ENCODE peak calls at places on chromosome 15, in six cellular contexts. One of them, this sample, is unnamed.

GRCh38 chr15:45795487-45796069 is 160.7 kb downstream of the SQOR start:
- DNase-seq in epithelial cell of esophagus: peak
- DNase-seq in Panc1: peak
- DNase-seq in effector CD4-positive, alpha-beta T cell: no peak
- DNase-seq in stimulated activated naive CD8-positive, alpha-beta T cell treated with anti-CD3 and anti-CD28 coated beads, Interleukin-15, Interleukin-2, amounts not matched to agents 100 U/mL and 50 U/mL, for 24 hours: no peak
- DNase-seq in lower leg skin: no peak
- DNase-seq in this sample: peak

GRCh38 chr15:74888716-74889115 is 1.1 kb upstream of the MPI start:
- DNase-seq in effector CD4-positive, alpha-beta T cell: no peak
- DNase-seq in lower leg skin: no peak
- DNase-seq in Panc1: no peak
- DNase-seq in stimulated activated naive CD8-positive, alpha-beta T cell treated with anti-CD3 and anti-CD28 coated beads, Interleukin-15, Interleukin-2, amounts not matched to agents 100 U/mL and 50 U/mL, for 24 hours: no peak
- DNase-seq in epithelial cell of esophagus: no peak
- DNase-seq in this sample: no peak

GRCh38 chr15:28978661-28979060 is 92.9 kb downstream of the APBA2 start:
- DNase-seq in epithelial cell of esophagus: no peak
- DNase-seq in lower leg skin: no peak
- DNase-seq in effector CD4-positive, alpha-beta T cell: no peak
- DNase-seq in stimulated activated naive CD8-positive, alpha-beta T cell treated with anti-CD3 and anti-CD28 coated beads, Interleukin-15, Interleukin-2, amounts not matched to agents 100 U/mL and 50 U/mL, for 24 hours: no peak
- DNase-seq in Panc1: no peak
- DNase-seq in this sample: no peak

GRCh38 chr15:70510433-70510832 is 252.9 kb downstream of the UACA start:
- DNase-seq in effector CD4-positive, alpha-beta T cell: no peak
- DNase-seq in Panc1: no peak
- DNase-seq in stimulated activated naive CD8-positive, alpha-beta T cell treated with anti-CD3 and anti-CD28 coated beads, Interleukin-15, Interleukin-2, amounts not matched to agents 100 U/mL and 50 U/mL, for 24 hours: no peak
- DNase-seq in epithelial cell of esophagus: no peak
- DNase-seq in lower leg skin: no peak
- DNase-seq in this sample: no peak

GRCh38 chr15:98917417-98917816 is 90.2 kb downstream of the PGPEP1L start:
- DNase-seq in epithelial cell of esophagus: no peak
- DNase-seq in Panc1: no peak
- DNase-seq in stimulated activated naive CD8-positive, alpha-beta T cell treated with anti-CD3 and anti-CD28 coated beads, Interleukin-15, Interleukin-2, amounts not matched to agents 100 U/mL and 50 U/mL, for 24 hours: no peak
- DNase-seq in effector CD4-positive, alpha-beta T cell: no peak
- DNase-seq in lower leg skin: no peak
- DNase-seq in this sample: no peak

GRCh38 chr15:94412979-94413741 is 181.8 kb downstream of the MCTP2 start:
- DNase-seq in lower leg skin: no peak
- DNase-seq in stimulated activated naive CD8-positive, alpha-beta T cell treated with anti-CD3 and anti-CD28 coated beads, Interleukin-15, Interleukin-2, amounts not matched to agents 100 U/mL and 50 U/mL, for 24 hours: no peak
- DNase-seq in epithelial cell of esophagus: peak
- DNase-seq in Panc1: peak
- DNase-seq in effector CD4-positive, alpha-beta T cell: no peak
- DNase-seq in this sample: no peak

GRCh38 chr15:40545457-40545856 is 19.4 kb downstream of the CCDC32 start:
- DNase-seq in Panc1: no peak
- DNase-seq in lower leg skin: no peak
- DNase-seq in stimulated activated naive CD8-positive, alpha-beta T cell treated with anti-CD3 and anti-CD28 coated beads, Interleukin-15, Interleukin-2, amounts not matched to agents 100 U/mL and 50 U/mL, for 24 hours: no peak
- DNase-seq in epithelial cell of esophagus: no peak
- DNase-seq in effector CD4-positive, alpha-beta T cell: no peak
- DNase-seq in this sample: no peak

GRCh38 chr15:48384616-48385015 is 53.4 kb downstream of the DUT start:
- DNase-seq in Panc1: no peak
- DNase-seq in stimulated activated naive CD8-positive, alpha-beta T cell treated with anti-CD3 and anti-CD28 coated beads, Interleukin-15, Interleukin-2, amounts not matched to agents 100 U/mL and 50 U/mL, for 24 hours: no peak
- DNase-seq in epithelial cell of esophagus: peak
- DNase-seq in lower leg skin: no peak
- DNase-seq in effector CD4-positive, alpha-beta T cell: no peak
- DNase-seq in this sample: no peak

GRCh38 chr15:92810418-92811138 is 89.5 kb upstream of the CHD2 start:
- DNase-seq in lower leg skin: peak
- DNase-seq in effector CD4-positive, alpha-beta T cell: no peak
- DNase-seq in stimulated activated naive CD8-positive, alpha-beta T cell treated with anti-CD3 and anti-CD28 coated beads, Interleukin-15, Interleukin-2, amounts not matched to agents 100 U/mL and 50 U/mL, for 24 hours: peak
- DNase-seq in Panc1: no peak
- DNase-seq in epithelial cell of esophagus: peak
- DNase-seq in this sample: peak

GRCh38 chr15:100252779-100253417 is 88.9 kb downstream of the ADAMTS17 start:
- DNase-seq in epithelial cell of esophagus: no peak
- DNase-seq in Panc1: no peak
- DNase-seq in stimulated activated naive CD8-positive, alpha-beta T cell treated with anti-CD3 and anti-CD28 coated beads, Interleukin-15, Interleukin-2, amounts not matched to agents 100 U/mL and 50 U/mL, for 24 hours: no peak
- DNase-seq in lower leg skin: no peak
- DNase-seq in effector CD4-positive, alpha-beta T cell: no peak
- DNase-seq in this sample: no peak

GRCh38 chr15:99452010-99452409 is 113.8 kb upstream of the MEF2A start:
- DNase-seq in Panc1: no peak
- DNase-seq in epithelial cell of esophagus: no peak
- DNase-seq in effector CD4-positive, alpha-beta T cell: no peak
- DNase-seq in lower leg skin: no peak
- DNase-seq in stimulated activated naive CD8-positive, alpha-beta T cell treated with anti-CD3 and anti-CD28 coated beads, Interleukin-15, Interleukin-2, amounts not matched to agents 100 U/mL and 50 U/mL, for 24 hours: no peak
- DNase-seq in this sample: no peak